ENCODE peak calls at places on chromosomes 3 and 15, in eight cellular contexts. P is epithelial cell of esophagus, T is B cell, H is AG09319, K is GM13977, E is keratinocyte, Y is WERI-Rb-1, G is ascending aorta. I is an unnamed sample.

GRCh38 chr15:90086868-90087268 is 15.4 kb downstream of the IDH2 start:
- DNase-seq in P (peak), E (no peak), T (peak), Y (peak), G (no peak), H (no peak), K (peak), I (peak)

GRCh38 chr3:55009372-55009771 is 81.5 kb upstream of the LRTM1 start:
- DNase-seq in Y (no peak), G (no peak), H (no peak), K (no peak), E (no peak), P (no peak), T (no peak), I (no peak)

GRCh38 chr3:128348805-128349531 is 117.7 kb downstream of the DNAJB8 start:
- DNase-seq in E (no peak), G (no peak), H (no peak), K (no peak), Y (peak), P (no peak), T (no peak), I (no peak)

GRCh38 chr15:29670266-29670665 is 152.0 kb downstream of the TJP1 start:
- DNase-seq in E (no peak), H (no peak), T (no peak), G (no peak), Y (no peak), K (no peak), P (peak), I (no peak)

GRCh38 chr3:141840737-141841544 is 35.5 kb upstream of the ATP1B3 start:
- DNase-seq in G (no peak), K (no peak), P (peak), T (no peak), Y (no peak), E (no peak), H (no peak), I (peak)

GRCh38 chr3:2098398-2099027 is at the start of gene CNTN4:
- DNase-seq in E (no peak), K (peak), Y (peak), G (peak), T (peak), H (no peak), P (peak), I (no peak)

GRCh38 chr3:145248928-145249327 is 912.1 kb downstream of the PLOD2 start:
- DNase-seq in T (no peak), Y (no peak), P (no peak), K (no peak), E (no peak), G (no peak), H (no peak), I (no peak)

GRCh38 chr3:33201195-33201594 is 17.4 kb downstream of the SUSD5 start:
- DNase-seq in P (no peak), K (no peak), G (no peak), H (no peak), E (no peak), T (no peak), Y (no peak), I (no peak)

GRCh38 chr3:175346573-175347356 is 487.6 kb downstream of the NAALADL2 start:
- DNase-seq in P (peak), H (peak), K (no peak), T (no peak), G (peak), Y (no peak), E (no peak), I (peak)

GRCh38 chr15:59160880-59161593 is 45.6 kb upstream of the LDHAL6B start:
- DNase-seq in G (no peak), P (no peak), Y (peak), E (no peak), T (peak), H (no peak), K (no peak), I (peak)

GRCh38 chr3:197456271-197457091 is 99.3 kb downstream of the BDH1 start:
- DNase-seq in P (peak), H (peak), T (peak), K (peak), E (no peak), G (peak), Y (no peak), I (peak)

GRCh38 chr3:181726351-181727121 is 14.8 kb downstream of the SOX2 start:
- DNase-seq in G (no peak), E (no peak), Y (peak), K (no peak), H (no peak), T (no peak), P (peak), I (no peak)

GRCh38 chr15:37933685-37934084 is 755 bp upstream of the TMCO5A start:
- DNase-seq in T (no peak), P (no peak), E (no peak), H (peak), K (no peak), Y (no peak), G (no peak), I (no peak)

GRCh38 chr15:63892794-63893441 is 59.2 kb upstream of the HERC1 start:
- DNase-seq in G (no peak), P (no peak), K (no peak), E (no peak), H (no peak), T (peak), Y (no peak), I (no peak)

GRCh38 chr3:110311526-110311925 is 760.1 kb upstream of the NECTIN3 start:
- DNase-seq in Y (no peak), E (no peak), P (no peak), H (no peak), G (no peak), K (no peak), T (no peak), I (no peak)

GRCh38 chr3:158105710-158106438 is at the start of gene SHOX2:
- DNase-seq in P (peak), T (peak), K (peak), H (peak), G (no peak), Y (peak), E (no peak), I (peak)

GRCh38 chr15:93019091-93019490 is 69.9 kb downstream of the RGMA start:
- DNase-seq in G (no peak), P (no peak), T (no peak), Y (no peak), E (no peak), H (no peak), K (no peak), I (no peak)

GRCh38 chr15:63491979-63492378 is 12.4 kb upstream of the USP3 start:
- DNase-seq in E (no peak), P (no peak), Y (peak), T (no peak), H (no peak), G (no peak), K (no peak), I (no peak)

GRCh38 chr15:34102175-34102925 is 467 bp downstream of the PGBD4 start:
- DNase-seq in G (no peak), H (no peak), E (no peak), T (no peak), P (no peak), K (no peak), Y (no peak), I (no peak)

GRCh38 chr3:21417991-21418390 is 333.0 kb downstream of the ZNF385D start:
- DNase-seq in E (no peak), T (no peak), H (no peak), G (no peak), P (no peak), K (no peak), Y (no peak), I (no peak)

GRCh38 chr15:92624401-92624991 is 31.1 kb downstream of the FAM174B start:
- DNase-seq in G (no peak), K (no peak), P (no peak), T (no peak), E (no peak), H (no peak), Y (no peak), I (no peak)

GRCh38 chr3:127959873-127960272 is 44.8 kb downstream of the KBTBD12 start:
- DNase-seq in G (no peak), Y (peak), P (peak), E (no peak), T (no peak), H (no peak), K (peak), I (peak)

GRCh38 chr3:194711913-194712312 is 26.2 kb downstream of the FAM43A start:
- DNase-seq in G (no peak), K (no peak), Y (no peak), P (peak), H (peak), T (no peak), E (no peak), I (peak)

GRCh38 chr3:17845026-17845425 is 102.6 kb upstream of the TBC1D5 start:
- DNase-seq in P (peak), T (no peak), K (no peak), H (no peak), E (no peak), Y (no peak), G (no peak), I (peak)

GRCh38 chr15:38819343-38819858 is 254.8 kb upstream of the RASGRP1 start:
- DNase-seq in H (no peak), Y (no peak), K (no peak), E (no peak), G (no peak), T (no peak), P (no peak), I (no peak)

GRCh38 chr15:80970018-80970657 is 19.5 kb downstream of the MESD start:
- DNase-seq in T (peak), Y (peak), H (no peak), G (no peak), P (peak), K (peak), E (no peak), I (peak)

DNA sequence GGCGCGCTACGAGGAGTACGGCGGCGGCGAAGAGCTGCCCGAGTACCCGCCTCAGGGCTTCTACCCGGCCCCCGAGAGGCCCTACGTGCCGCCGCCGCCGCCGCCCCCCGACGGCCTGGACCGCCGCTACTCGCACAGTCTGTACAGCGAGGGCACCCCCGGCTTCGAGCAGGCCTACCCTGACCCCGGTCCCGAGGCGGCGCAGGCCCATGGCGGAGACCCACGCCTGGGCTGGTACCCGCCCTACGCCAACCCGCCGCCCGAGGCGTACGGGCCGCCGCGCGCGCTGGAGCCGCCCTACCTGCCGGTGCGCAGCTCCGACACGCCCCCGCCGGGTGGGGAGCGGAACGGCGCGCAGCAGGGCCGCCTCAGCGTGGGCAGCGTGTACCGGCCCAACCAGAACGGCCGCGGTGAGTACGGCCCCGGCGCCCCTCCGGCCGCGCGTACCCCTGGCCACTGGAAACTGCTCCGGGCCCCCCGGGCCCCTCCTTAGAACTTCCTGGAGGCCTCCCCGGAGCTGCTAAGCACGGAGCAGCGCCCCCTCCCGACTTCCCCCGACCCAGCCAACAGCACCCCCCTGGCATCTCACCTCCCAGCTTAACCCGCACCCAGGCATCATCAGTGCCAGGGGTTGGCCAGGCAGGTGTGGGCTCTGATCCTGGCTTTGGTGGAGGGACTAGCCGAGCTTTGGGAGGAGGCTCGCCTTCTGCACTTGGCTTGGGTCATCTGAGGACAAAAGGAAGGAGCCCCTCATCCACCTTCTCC is 1.4 kb downstream of the LOXL1 start:
- DNase-seq in Y (peak), P (peak), T (peak), H (no peak), G (no peak), K (peak), E (no peak), I (peak)
- TF ChIP-seq CTCF in Y (peak), P (peak), T (peak), H (peak), G (peak), K (peak), E (peak), I (peak)

DNA sequence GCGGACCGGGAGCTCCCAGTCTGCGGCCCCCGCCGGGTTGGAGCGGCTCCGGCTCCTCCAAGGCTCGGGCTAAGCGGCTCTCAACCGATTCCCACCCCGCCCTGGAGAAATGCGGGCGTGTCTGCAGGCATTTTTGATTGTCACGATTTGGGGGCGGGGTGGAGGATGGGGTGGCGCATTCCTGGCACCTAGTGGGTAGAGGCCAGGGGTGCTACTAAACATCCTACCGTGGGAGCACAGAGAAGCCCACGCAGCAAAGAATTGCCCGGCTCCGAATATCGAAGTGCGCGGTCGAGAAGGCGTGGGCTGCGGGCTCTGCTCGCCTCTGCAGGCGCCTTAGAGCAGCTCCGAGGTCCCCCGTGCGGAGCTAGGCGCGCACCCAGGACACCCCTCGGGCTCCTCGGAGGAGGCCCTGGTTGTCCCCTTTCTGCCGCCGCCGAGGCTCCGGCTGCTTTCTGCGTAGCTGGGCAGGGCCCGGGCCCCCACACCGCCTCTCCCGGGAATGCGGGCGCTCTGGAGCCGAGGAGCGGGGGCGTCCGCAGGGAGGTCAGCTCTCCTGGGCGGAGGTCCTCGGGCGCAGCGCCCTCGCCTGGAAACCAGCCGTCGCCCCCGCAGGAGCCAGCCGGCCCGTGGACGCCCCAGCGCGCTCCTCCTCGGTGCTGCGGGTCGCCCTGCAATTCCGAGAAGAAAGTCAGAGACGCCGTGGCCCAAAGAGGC is 16.5 kb upstream of the LAMP3 start:
- DNase-seq in Y (peak), H (no peak), E (no peak), G (no peak), K (peak), P (peak), T (peak), I (peak)
- TF ChIP-seq CTCF in Y (peak), H (peak), E (no peak), G (no peak), K (peak), P (no peak), T (no peak), I (no peak)

GRCh38 chr15:61112231-61112630 is 116.9 kb downstream of the RORA start:
- DNase-seq in E (no peak), H (no peak), G (no peak), P (no peak), K (no peak), T (no peak), Y (no peak), I (no peak)
- TF ChIP-seq CTCF in E (no peak), H (no peak), G (no peak), P (no peak), K (no peak), T (no peak), Y (peak), I (no peak)

GRCh38 chr3:39149059-39149455 is 4.3 kb downstream of the CSRNP1 start:
- DNase-seq in Y (no peak), E (no peak), H (no peak), G (no peak), T (peak), K (no peak), P (no peak), I (no peak)

GRCh38 chr3:39150803-39151631 is 2.4 kb downstream of the CSRNP1 start:
- DNase-seq in G (peak), Y (peak), K (no peak), E (no peak), T (peak), P (peak), H (peak), I (peak)

GRCh38 chr3:39149498-39150169 is 3.8 kb downstream of the CSRNP1 start:
- DNase-seq in K (no peak), Y (no peak), E (no peak), T (no peak), H (no peak), G (no peak), P (no peak), I (no peak)

GRCh38 chr3:39148116-39149058 is 5.0 kb downstream of the CSRNP1 start:
- DNase-seq in T (peak), G (no peak), K (peak), Y (peak), H (no peak), P (peak), E (no peak), I (no peak)

DNA sequence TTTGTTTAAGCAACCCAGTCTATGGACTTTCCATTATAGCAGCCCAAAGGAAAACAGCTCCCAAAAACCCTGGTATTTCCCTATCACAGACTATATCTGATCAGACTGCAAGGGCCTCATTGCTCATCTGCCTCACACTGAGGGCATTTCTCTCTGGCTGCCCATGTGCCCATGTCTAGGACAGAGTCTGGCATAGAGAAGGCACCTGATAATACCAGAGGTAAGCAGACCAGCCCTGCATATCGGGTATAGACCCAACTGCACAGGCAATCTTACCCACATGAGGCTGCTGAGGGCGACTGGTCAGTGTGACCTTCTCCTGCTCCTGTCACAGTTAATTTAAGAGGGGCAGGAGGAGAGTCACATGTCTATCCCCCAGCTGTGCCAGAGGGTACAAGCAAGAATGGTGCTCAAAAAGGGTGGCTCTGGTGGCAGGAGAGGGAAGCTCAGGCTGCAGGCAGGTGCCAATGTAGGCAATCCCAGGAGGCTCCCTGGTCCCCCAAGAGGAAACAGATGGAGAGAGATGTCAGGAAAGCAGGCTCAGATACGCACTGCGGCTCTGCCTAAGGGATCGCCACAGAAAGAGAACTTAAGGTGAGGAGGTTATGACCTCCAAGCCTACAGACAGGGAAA is 3.1 kb downstream of the CSRNP1 start:
- DNase-seq in P (no peak), E (no peak), K (no peak), T (peak), G (no peak), H (no peak), Y (peak), I (no peak)
- TF ChIP-seq CTCF in P (no peak), E (peak), K (no peak), T (no peak), G (peak), H (no peak), Y (peak), I (no peak)

I was measured in MCF 10A.